ENCODE peak calls at places on chromosomes 16 and 17, in seven cellular contexts. L is transverse colon, P is body of pancreas, R is HCT116, F is testis, O is A549, S is endothelial cell of umbilical vein. K is an unnamed sample.

GRCh38 chr16:58464047-58464915 is 35.7 kb upstream of the NDRG4 start:
- DNase-seq in O (no peak), R (no peak), L (no peak), P (peak), S (no peak), F (no peak), K (no peak)

GRCh38 chr17:43430936-43431649 is 32.3 kb downstream of the ARL4D start:
- DNase-seq in R (no peak), O (no peak), F (no peak), P (no peak), S (no peak), L (no peak), K (no peak)

GRCh38 chr16:13453325-13453724 is 466.6 kb upstream of the ERCC4 start:
- DNase-seq in R (no peak), L (no peak), O (no peak), F (no peak), P (peak), S (no peak), K (no peak)

GRCh38 chr17:47066095-47066494 is 87.0 kb upstream of the RPRML start:
- DNase-seq in R (no peak), P (no peak), F (no peak), L (no peak), S (no peak), O (peak), K (no peak)

GRCh38 chr17:64187093-64187895 is 57.4 kb upstream of the ERN1 start:
- DNase-seq in S (no peak), O (no peak), P (no peak), F (no peak), L (no peak), R (no peak), K (no peak)

GRCh38 chr16:61024180-61024900 is 1011.9 kb downstream of the CDH8 start:
- DNase-seq in O (no peak), F (no peak), S (no peak), P (no peak), L (no peak), R (no peak), K (no peak)

GRCh38 chr17:74325743-74326379 is at the start of gene KIF19:
- DNase-seq in F (peak), L (peak), O (no peak), R (no peak), S (no peak), P (peak), K (no peak)

GRCh38 chr17:3770471-3770870 is 30.5 kb downstream of the ITGAE start:
- DNase-seq in S (no peak), O (no peak), F (no peak), P (no peak), L (peak), R (no peak), K (no peak)

GRCh38 chr17:82870091-82870491 is 30.3 kb upstream of the ZNF750 start:
- DNase-seq in P (no peak), F (no peak), L (no peak), R (no peak), S (no peak), O (no peak), K (no peak)

GRCh38 chr16:79599256-79599836 is 1.2 kb downstream of the MAF start:
- DNase-seq in L (no peak), S (peak), R (no peak), F (no peak), O (peak), P (peak), K (no peak)

GRCh38 chr17:50630524-50631194 is 4.0 kb upstream of the ABCC3 start:
- DNase-seq in P (peak), S (peak), L (peak), F (peak), R (peak), O (peak), K (peak)

DNA sequence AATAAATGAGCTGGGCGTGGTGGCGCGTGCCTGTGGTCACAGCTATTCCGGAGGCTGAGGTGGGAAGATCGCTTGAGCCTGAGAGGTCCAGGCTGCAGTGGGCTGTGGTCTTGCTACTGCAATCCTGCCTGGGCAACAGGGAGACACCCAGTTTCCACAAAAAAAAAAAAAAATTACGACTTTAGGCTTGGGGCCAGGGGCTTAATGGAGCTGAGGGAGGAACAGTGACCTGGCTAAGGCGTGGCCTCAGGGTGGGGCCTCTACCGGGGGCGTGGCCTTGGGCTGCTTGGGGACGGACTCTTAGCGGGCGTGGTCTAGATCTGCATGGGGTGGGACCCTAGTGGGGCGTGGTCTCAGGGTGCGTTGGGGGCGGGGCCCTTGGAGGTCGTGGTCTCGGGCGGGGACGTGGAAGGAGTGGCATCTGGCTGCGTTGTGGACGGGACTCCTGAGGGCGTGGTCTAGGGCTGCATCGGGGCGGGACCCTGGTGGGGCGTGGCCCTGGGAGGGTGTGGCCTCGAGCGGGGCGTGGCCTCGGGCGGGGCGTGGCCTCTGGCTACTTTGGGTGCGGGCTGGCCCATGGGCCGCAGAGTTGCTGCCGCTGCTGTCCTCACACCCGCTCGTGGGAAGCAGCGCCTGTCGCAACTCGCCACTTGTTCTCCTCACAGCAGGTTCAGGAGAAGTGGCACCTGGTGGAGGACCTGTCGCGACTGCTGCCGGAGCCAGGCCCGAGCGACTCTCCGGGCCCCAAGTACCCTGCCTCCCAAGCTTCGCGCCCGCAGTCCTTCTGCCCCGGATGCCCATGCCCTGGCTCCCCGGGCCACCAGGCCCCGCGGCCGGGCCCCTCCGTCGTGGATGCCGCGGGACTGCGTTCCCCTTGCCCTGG is 5.8 kb upstream of the C17orf99 start:
- DNase-seq in S (peak), F (peak), O (peak), P (peak), L (peak), R (peak), K (peak)
- TF ChIP-seq POLR2A in S (peak), F (no peak), O (peak), P (peak), L (peak), R (no peak), K (no peak)

GRCh38 chr16:50244140-50244503 is 22.2 kb upstream of the ADCY7 start:
- DNase-seq in P (no peak), O (no peak), F (no peak), S (no peak), L (no peak), R (no peak), K (peak)

GRCh38 chr16:50246299-50247122 is 19.8 kb upstream of the ADCY7 start:
- DNase-seq in F (no peak), R (no peak), P (peak), L (no peak), O (no peak), S (no peak), K (no peak)

GRCh38 chr16:50247123-50247905 is 19.0 kb upstream of the ADCY7 start:
- DNase-seq in F (no peak), P (no peak), S (no peak), L (no peak), O (no peak), R (no peak), K (no peak)

GRCh38 chr16:50244504-50245416 is 21.6 kb upstream of the ADCY7 start:
- DNase-seq in O (no peak), P (no peak), R (no peak), S (no peak), F (no peak), L (no peak), K (peak)

GRCh38 chr16:50245417-50246298 is 20.7 kb upstream of the ADCY7 start:
- DNase-seq in F (peak), R (peak), O (peak), S (peak), P (peak), L (peak), K (peak)
- TF ChIP-seq POLR2A in F (no peak), R (no peak), O (peak), S (no peak), P (no peak), L (no peak), K (no peak)

DNA sequence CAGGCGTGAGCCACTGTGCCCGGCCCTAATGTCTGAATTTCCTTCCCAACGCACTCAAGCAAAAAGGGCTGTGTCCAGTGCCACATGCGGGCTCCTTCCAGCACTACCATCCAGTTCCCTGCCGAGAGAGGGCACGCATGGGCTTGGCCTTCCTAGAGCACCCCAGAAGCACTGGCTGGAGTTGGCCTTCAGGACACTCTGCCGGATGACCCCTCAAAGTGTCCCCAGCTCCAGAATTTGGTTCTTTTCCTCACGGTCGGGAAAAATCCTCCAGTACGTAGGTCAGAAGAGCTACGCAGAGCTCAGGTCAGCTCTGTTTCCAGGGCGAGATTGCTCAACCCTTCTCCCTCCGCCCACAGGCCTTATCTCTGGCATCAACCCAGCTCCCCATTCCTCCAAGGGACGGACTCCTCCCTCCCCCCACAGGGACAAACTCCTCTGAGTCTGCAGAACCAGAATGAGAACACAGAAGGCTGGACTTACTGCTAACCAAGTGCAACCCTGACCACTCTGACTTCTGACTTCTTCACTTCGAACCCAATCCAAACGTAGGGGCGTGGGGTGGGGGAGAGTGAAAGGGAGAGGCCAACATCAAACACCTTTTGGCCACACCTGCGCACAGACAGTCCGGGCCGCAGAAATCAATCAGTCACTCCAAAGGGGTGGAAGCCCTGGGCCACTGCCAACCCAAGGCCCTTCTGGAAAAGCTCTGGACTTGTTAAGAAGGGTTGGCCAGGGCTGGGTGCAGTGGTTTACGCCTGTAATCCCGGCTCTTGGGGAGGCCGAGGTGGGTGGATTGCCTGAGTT is 3.6 kb downstream of the CDC42EP4 start:
- DNase-seq in O (peak), P (peak), S (peak), L (peak), F (peak), R (peak), K (peak)
- TF ChIP-seq POLR2A in O (no peak), P (peak), S (no peak), L (no peak), F (no peak), R (no peak), K (no peak)

GRCh38 chr17:4997302-4998026 is at the start of the genes INCA1 and KIF1C:
- DNase-seq in O (peak), P (peak), R (peak), S (peak), F (peak), L (peak), K (peak)
- TF ChIP-seq POLR2A in O (peak), P (peak), R (no peak), S (peak), F (peak), L (peak), K (peak)

DNA sequence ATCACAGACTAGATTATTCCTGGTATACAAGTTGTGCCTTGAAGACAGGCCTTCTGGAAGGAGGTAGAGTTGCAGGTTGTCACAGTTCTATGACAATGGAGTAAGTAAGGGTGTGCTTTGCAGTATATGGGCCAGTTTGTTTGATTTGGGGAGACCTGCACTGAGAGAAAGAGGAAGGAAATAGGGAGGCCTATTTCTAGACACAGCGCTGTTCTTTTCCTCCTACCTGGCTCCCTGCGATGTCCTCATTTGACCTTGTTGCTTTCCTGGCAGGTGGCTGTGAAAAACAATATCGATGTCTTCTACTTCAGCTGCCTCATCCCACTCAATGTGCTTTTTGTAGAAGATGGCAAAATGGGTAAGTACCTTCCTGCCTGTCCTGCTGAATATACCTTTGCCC is 22.5 kb upstream of the RASL10B start:
- DNase-seq in R (no peak), P (peak), S (no peak), L (no peak), O (no peak), F (no peak), K (no peak)
- TF ChIP-seq POLR2A in R (no peak), P (no peak), S (no peak), L (no peak), O (no peak), F (no peak), K (no peak)

GRCh38 chr16:86305440-86305839 is 204.9 kb upstream of the FOXF1 start:
- DNase-seq in L (no peak), O (no peak), P (no peak), S (no peak), R (no peak), F (no peak), K (no peak)
- TF ChIP-seq POLR2A in L (no peak), O (no peak), P (no peak), S (no peak), R (no peak), F (no peak), K (no peak)

GRCh38 chr17:78979780-78980623 is at the start of gene LGALS3BP:
- DNase-seq in P (peak), L (peak), R (peak), O (peak), F (peak), S (no peak), K (peak)
- TF ChIP-seq POLR2A in P (peak), L (peak), R (peak), O (no peak), F (no peak), S (no peak), K (peak)

K was measured in H54.